ENCODE peak calls at places on chromosomes 5 and 9, in six cellular contexts. I, O, K, S, P and H are unnamed samples.

GRCh38 chr9:111657051-111657450 is 4.4 kb upstream of the GNG10 start:
- DNase-seq in I (no peak), O (no peak), K (no peak), S (no peak), P (no peak), H (no peak)

GRCh38 chr9:35611230-35611797 is 6.3 kb downstream of the TESK1 start:
- DNase-seq in I (no peak), O (peak; percentile 28), K (peak; percentile 45), S (peak; percentile 63), P (no peak), H (peak; percentile 32)

GRCh38 chr5:34959323-34959722 is 30.0 kb downstream of the DNAJC21 start:
- DNase-seq in I (no peak), O (peak; percentile 29), K (no peak), S (no peak), P (peak; percentile 54), H (peak; percentile 50)

GRCh38 chr9:68562456-68562855 is 21.8 kb upstream of the TMEM252 start:
- DNase-seq in I (no peak), O (no peak), K (no peak), S (no peak), P (no peak), H (no peak)

GRCh38 chr5:134555889-134556311 is 30.4 kb downstream of the JADE2 start:
- DNase-seq in I (no peak), O (peak; percentile 90), K (peak; percentile 40), S (peak; percentile 49), P (peak; percentile 60), H (peak; percentile 82)

GRCh38 chr9:99274511-99274910 is 52.4 kb downstream of the SEC61B start:
- DNase-seq in I (no peak), O (no peak), K (no peak), S (no peak), P (no peak), H (no peak)

GRCh38 chr5:33281507-33281906 is 159.3 kb upstream of the TARS1 start:
- DNase-seq in I (no peak), O (no peak), K (no peak), S (no peak), P (no peak), H (peak; percentile 67)

GRCh38 chr5:80082731-80083114 is 47.6 kb downstream of the THBS4 start:
- DNase-seq in I (no peak), O (peak; percentile 69), K (peak; percentile 55), S (peak; percentile 79), P (peak; percentile 36), H (peak; percentile 71)

GRCh38 chr5:76674330-76675066 is 41.4 kb upstream of the F2R start:
- DNase-seq in I (no peak), O (no peak), K (no peak), S (no peak), P (no peak), H (no peak)
- TF ChIP-seq CTCF in I (no peak), O (no peak), K (no peak), S (no peak), P (no peak), H (no peak)

GRCh38 chr5:139038618-139039305 is 159.4 kb downstream of the SIL1 start:
- DNase-seq in I (no peak), O (no peak), K (no peak), S (no peak), P (no peak), H (no peak)
- TF ChIP-seq CTCF in I (no peak), O (no peak), K (no peak), S (peak; percentile 44), P (peak; percentile 26), H (no peak)

DNA sequence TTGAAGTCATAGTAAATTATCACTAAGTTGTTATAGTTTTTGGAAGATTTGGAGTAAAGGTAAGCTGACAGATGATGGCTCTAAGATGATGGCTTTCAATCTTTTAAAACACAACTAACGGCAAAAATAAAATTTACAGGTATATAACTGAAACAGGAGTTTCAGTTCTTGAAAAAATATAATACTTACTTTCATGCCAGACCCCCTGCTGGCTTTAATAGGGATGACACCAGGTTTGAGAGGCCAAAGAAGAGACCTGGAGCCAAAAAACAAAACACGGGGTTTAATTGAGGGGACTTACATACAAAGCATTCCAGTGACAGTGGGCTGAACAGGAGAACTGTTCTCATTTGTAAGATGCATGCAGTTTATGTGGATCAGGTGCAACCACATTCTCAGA is 301.7 kb upstream of the PCSK5 start:
- DNase-seq in I (no peak), O (no peak), K (no peak), S (no peak), P (no peak), H (no peak)
- TF ChIP-seq CTCF in I (no peak), O (no peak), K (no peak), S (no peak), P (peak; percentile 37), H (no peak)

GRCh38 chr9:132631280-132631679 is 38.5 kb downstream of the DDX31 start:
- DNase-seq in I (no peak), O (peak; percentile 62), K (no peak), S (no peak), P (peak; percentile 74), H (peak; percentile 48)
- TF ChIP-seq CTCF in I (no peak), O (no peak), K (no peak), S (no peak), P (peak; percentile 47), H (no peak)

GRCh38 chr9:87498816-87499454 is 1.3 kb downstream of the DAPK1 start:
- DNase-seq in I (no peak), O (no peak), K (no peak), S (no peak), P (no peak), H (no peak)

GRCh38 chr9:87499455-87500015 is 1.9 kb downstream of the DAPK1 start:
- DNase-seq in I (no peak), O (no peak), K (no peak), S (no peak), P (no peak), H (no peak)

GRCh38 chr9:87497080-87497603 is 525 bp upstream of the DAPK1 start:
- DNase-seq in I (no peak), O (no peak), K (no peak), S (no peak), P (no peak), H (no peak)

GRCh38 chr9:87497604-87498045 is at the start of gene DAPK1:
- DNase-seq in I (no peak), O (no peak), K (peak; percentile 79), S (peak; percentile 79), P (no peak), H (peak; percentile 34)

DNA sequence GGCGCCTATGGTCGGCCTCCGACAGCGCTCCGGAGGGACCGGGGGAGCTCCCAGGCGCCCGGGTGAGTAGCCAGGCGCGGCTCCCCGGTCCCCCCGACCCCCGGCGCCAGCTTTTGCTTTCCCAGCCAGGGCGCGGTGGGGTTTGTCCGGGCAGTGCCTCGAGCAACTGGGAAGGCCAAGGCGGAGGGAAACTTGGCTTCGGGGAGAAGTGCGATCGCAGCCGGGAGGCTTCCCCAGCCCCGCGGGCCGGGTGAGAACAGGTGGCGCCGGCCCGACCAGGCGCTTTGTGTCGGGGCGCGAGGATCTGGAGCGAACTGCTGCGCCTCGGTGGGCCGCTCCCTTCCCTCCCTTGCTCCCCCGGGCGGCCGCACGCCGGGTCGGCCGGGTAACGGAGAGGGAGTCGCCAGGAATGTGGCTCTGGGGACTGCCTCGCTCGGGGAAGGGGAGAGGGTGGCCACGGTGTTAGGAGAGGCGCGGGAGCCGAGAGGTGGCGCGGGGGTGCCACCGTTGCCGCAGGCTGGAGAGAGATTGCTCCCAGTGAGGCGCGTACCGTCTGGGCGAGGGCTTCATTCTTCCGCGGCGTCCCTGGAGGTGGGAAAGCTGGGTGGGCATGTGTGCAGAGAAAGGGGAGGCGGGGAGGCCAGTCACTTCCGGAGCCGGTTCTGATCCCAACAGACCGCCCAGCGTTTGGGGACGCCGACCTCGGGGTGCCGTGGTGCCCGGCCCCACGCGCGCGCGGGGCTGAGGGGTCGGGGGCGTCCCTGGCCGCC is 564 bp downstream of the DAPK1 start:
- DNase-seq in I (no peak), O (no peak), K (peak; percentile 57), S (peak; percentile 69), P (no peak), H (peak; percentile 27)
- TF ChIP-seq CTCF in I (no peak), O (peak; percentile 8), K (no peak), S (no peak), P (no peak), H (no peak)

GRCh38 chr9:136779808-136780207 is 11.3 kb upstream of the TMEM141 start:
- DNase-seq in I (no peak), O (no peak), K (no peak), S (no peak), P (no peak), H (no peak)
- TF ChIP-seq CTCF in I (no peak), O (no peak), K (no peak), S (no peak), P (peak; percentile 31), H (no peak)

GRCh38 chr5:144697847-144698262 is 527.2 kb downstream of the KCTD16 start:
- DNase-seq in I (no peak), O (peak; percentile 73), K (no peak), S (no peak), P (peak; percentile 99), H (peak; percentile 99)
- TF ChIP-seq CTCF in I (no peak), O (no peak), K (no peak), S (no peak), P (peak; percentile 64), H (peak; percentile 32)

DNA sequence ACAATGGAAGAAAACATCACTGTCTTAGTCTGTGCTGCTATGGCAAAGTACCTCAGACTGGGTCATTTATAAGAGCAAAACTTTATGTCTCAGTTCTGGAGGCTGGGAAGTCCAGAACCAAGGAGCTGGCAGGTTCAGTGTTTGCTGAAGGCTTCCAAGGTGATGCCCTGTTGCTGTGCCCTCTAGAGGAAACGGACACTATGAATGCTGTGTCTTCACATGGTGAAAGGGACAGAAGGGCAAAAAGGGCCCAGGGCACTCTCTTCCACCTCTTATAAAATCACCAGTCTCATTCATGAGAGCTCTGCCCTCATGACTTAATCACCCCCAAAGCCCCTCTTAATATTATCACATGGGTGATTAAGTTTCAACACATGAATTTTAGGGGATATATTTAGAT is 143.5 kb downstream of the FANCC start:
- DNase-seq in I (no peak), O (no peak), K (no peak), S (no peak), P (no peak), H (no peak)
- TF ChIP-seq CTCF in I (no peak), O (no peak), K (no peak), S (no peak), P (no peak), H (no peak)